ENCODE peak calls at places on chromosomes 5 and 9, in nine cellular contexts. O is GM12878, B is upper lobe of left lung, W is lower leg skin, J is thyroid gland, A is uterus, U is HepG2, S is H1, D is sigmoid colon. N is an unnamed sample.

GRCh38 chr5:149007174-149007573 is 55.7 kb downstream of the SH3TC2 start:
- DNase-seq in A (no peak), J (no peak), D (no peak), U (no peak), S (no peak), W (no peak), B (no peak), O (no peak), N (no peak)

GRCh38 chr9:93670208-93671029 is 94.0 kb downstream of the PHF2 start:
- DNase-seq in O (no peak), J (no peak), U (no peak), S (no peak), W (peak; percentile 80), B (peak; percentile 61), A (peak; percentile 9), D (peak; percentile 62), N (no peak)

GRCh38 chr5:39020465-39020864 is 53.7 kb downstream of the RICTOR start:
- DNase-seq in D (no peak), B (no peak), A (no peak), W (no peak), S (no peak), O (no peak), J (no peak), U (no peak), N (no peak)

GRCh38 chr9:31683126-31683525 is 701.3 kb upstream of the ACO1 start:
- DNase-seq in U (no peak), D (no peak), S (no peak), W (no peak), A (no peak), B (no peak), O (no peak), J (no peak), N (no peak)

GRCh38 chr9:23556459-23556858 is 269.6 kb downstream of the ELAVL2 start:
- DNase-seq in B (no peak), A (no peak), J (peak; percentile 3), W (no peak), O (no peak), D (no peak), S (no peak), U (no peak), N (no peak)

GRCh38 chr5:6702633-6703032 is 10.6 kb upstream of the TENT4A start:
- DNase-seq in J (no peak), A (no peak), W (peak; percentile 18), D (no peak), S (no peak), O (no peak), U (no peak), B (no peak), N (no peak)

GRCh38 chr9:1837453-1838084 is 177.6 kb upstream of the SMARCA2 start:
- DNase-seq in A (no peak), O (peak; percentile 45), B (no peak), U (peak; percentile 61), W (no peak), D (no peak), S (peak; percentile 61), J (peak; percentile 43), N (peak; percentile 18)

GRCh38 chr9:125649315-125649714 is 57.7 kb downstream of the MAPKAP1 start:
- DNase-seq in B (no peak), U (no peak), S (no peak), W (no peak), D (no peak), J (no peak), O (no peak), A (no peak), N (no peak)

GRCh38 chr5:135491552-135492318 is 39.6 kb upstream of the TIFAB start:
- DNase-seq in J (no peak), W (no peak), D (no peak), B (peak; percentile 84), U (peak; percentile 47), A (no peak), S (peak; percentile 74), O (no peak), N (no peak)

GRCh38 chr9:115930472-115930871 is 223.1 kb upstream of the PAPPA start:
- DNase-seq in S (no peak), A (no peak), W (no peak), J (no peak), O (no peak), D (no peak), B (no peak), U (no peak), N (no peak)

GRCh38 chr9:14051459-14051858 is 262.5 kb downstream of the NFIB start:
- DNase-seq in O (no peak), D (no peak), W (no peak), S (no peak), J (no peak), B (no peak), U (no peak), A (no peak), N (no peak)

GRCh38 chr5:1150866-1151265 is 39.0 kb upstream of the SLC12A7 start:
- DNase-seq in B (no peak), U (no peak), W (no peak), J (no peak), O (no peak), S (no peak), D (no peak), A (no peak), N (no peak)

GRCh38 chr9:13369426-13369825 is 89.9 kb upstream of the MPDZ start:
- DNase-seq in A (no peak), U (no peak), J (no peak), O (no peak), D (no peak), S (no peak), W (no peak), B (no peak), N (no peak)

GRCh38 chr9:94912700-94913249 is 186.3 kb downstream of the AOPEP start:
- DNase-seq in W (peak; percentile 60), S (no peak), U (peak; percentile 73), A (no peak), B (no peak), J (no peak), D (no peak), O (no peak), N (no peak)

GRCh38 chr5:135065306-135066265 is 31.6 kb upstream of the PITX1 start:
- DNase-seq in O (no peak), U (no peak), B (no peak), A (no peak), W (no peak), S (no peak), D (peak; percentile 57), J (no peak), N (no peak)

GRCh38 chr5:68533051-68533450 is 317.5 kb downstream of the PIK3R1 start:
- DNase-seq in D (no peak), A (no peak), J (no peak), O (no peak), S (no peak), W (no peak), U (no peak), B (no peak), N (no peak)

GRCh38 chr9:128296340-128297220 is 20.5 kb downstream of the SWI5 start:
- DNase-seq in W (no peak), A (no peak), O (no peak), S (no peak), D (no peak), J (no peak), B (no peak), U (peak; percentile 46), N (no peak)

GRCh38 chr9:78644359-78644758 is 347.4 kb downstream of the PSAT1 start:
- DNase-seq in O (no peak), U (no peak), W (no peak), B (no peak), A (no peak), S (no peak), D (no peak), J (no peak), N (no peak)

GRCh38 chr5:61200582-61201155 is 38.4 kb upstream of the SMIM15 start:
- DNase-seq in A (no peak), O (peak; percentile 51), J (no peak), U (no peak), B (no peak), W (no peak), D (no peak), S (no peak), N (no peak)

GRCh38 chr9:24487946-24488345 is 57.8 kb downstream of the IZUMO3 start:
- DNase-seq in O (no peak), J (no peak), A (no peak), D (no peak), B (no peak), S (no peak), W (no peak), U (no peak), N (no peak)

GRCh38 chr5:94692610-94693009 is 74.1 kb downstream of the SLF1 start:
- DNase-seq in D (no peak), B (no peak), S (no peak), O (no peak), U (no peak), W (no peak), A (no peak), J (no peak), N (no peak)

GRCh38 chr5:74200560-74200959 is 440.0 kb downstream of the ENC1 start:
- DNase-seq in O (no peak), A (no peak), J (no peak), U (no peak), B (no peak), W (no peak), D (no peak), S (no peak), N (no peak)

DNA sequence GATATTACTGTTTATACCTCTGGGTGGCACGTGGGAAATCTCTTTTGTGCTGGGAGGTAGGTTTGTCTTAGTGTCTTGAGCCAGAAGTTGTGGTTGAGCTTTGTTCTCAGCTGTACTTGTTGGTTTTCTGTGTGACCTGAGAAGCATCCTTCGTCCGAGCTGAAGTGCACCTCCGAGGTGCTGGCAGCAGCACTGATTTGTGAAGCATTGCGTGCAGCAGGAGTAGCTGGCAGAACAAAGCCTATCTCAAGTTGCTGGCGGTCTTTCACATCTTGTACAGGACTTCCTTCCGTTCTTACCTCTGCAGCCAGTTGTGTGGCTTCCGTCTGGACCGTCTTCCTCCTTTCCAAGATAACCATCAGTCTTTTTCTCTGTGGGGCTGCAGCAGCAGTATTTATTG is 4.3 kb downstream of the PRRC2B start:
- DNase-seq in D (no peak), W (no peak), U (no peak), S (no peak), B (no peak), O (peak; percentile 64), A (no peak), J (peak; percentile 92), N (peak; percentile 50)
- TF ChIP-seq POLR2A in D (no peak), W (no peak), U (no peak), S (no peak), B (peak; percentile 25), O (peak; percentile 66), A (no peak), J (no peak), N (no peak)

GRCh38 chr5:2297991-2298390 is 415.3 kb upstream of the IRX4 start:
- DNase-seq in B (peak; percentile 52), J (no peak), O (no peak), W (peak; percentile 74), S (no peak), U (no peak), A (no peak), D (peak; percentile 45), N (peak; percentile 17)
- TF ChIP-seq POLR2A in B (no peak), J (no peak), O (no peak), W (no peak), S (no peak), U (no peak), A (no peak), D (no peak), N (no peak)

GRCh38 chr5:160266044-160266718 is 36.9 kb downstream of the FABP6 start:
- DNase-seq in J (no peak), S (no peak), O (no peak), B (no peak), U (no peak), A (no peak), W (no peak), D (no peak), N (no peak)
- TF ChIP-seq POLR2A in J (no peak), S (no peak), O (no peak), B (no peak), U (no peak), A (no peak), W (no peak), D (no peak), N (no peak)

GRCh38 chr5:129125819-129126218 is 31.3 kb downstream of the ISOC1 start:
- DNase-seq in B (no peak), S (no peak), D (no peak), U (no peak), A (no peak), O (peak; percentile 43), W (no peak), J (no peak), N (no peak)
- TF ChIP-seq POLR2A in B (no peak), S (no peak), D (no peak), U (no peak), A (no peak), O (no peak), W (no peak), J (no peak), N (no peak)

N was measured in breast epithelium.